ENCODE peak calls at places on chromosome 22, in five cellular contexts. C is sigmoid colon, B is adrenal gland, O is tibial nerve, P is uterus. H is an unnamed sample.

GRCh38 chr22:45994516-45995404 is 17.8 kb upstream of the WNT7B start:
- DNase-seq in C (peak), B (peak), O (peak), P (peak), H (no peak)

GRCh38 chr22:29143848-29144785 is 61.6 kb upstream of the EMID1 start:
- DNase-seq in C (peak), B (peak), O (no peak), P (peak), H (no peak)

GRCh38 chr22:22463855-22464540 is 44.5 kb downstream of the ZNF280B start:
- DNase-seq in C (no peak), B (peak), O (peak), P (no peak), H (peak)

GRCh38 chr22:29259253-29259899 is 8.4 kb downstream of the RHBDD3 start:
- DNase-seq in C (no peak), B (no peak), O (no peak), P (no peak), H (no peak)

GRCh38 chr22:45966320-45966891 is 10.6 kb downstream of the WNT7B start:
- DNase-seq in C (no peak), B (no peak), O (no peak), P (no peak), H (no peak)

GRCh38 chr22:28792491-28793383 is 7.6 kb downstream of the XBP1 start:
- DNase-seq in C (no peak), B (no peak), O (no peak), P (no peak), H (no peak)

GRCh38 chr22:41544671-41545476 is 604 bp upstream of the POLR3H start:
- DNase-seq in C (no peak), B (no peak), O (no peak), P (no peak), H (no peak)

GRCh38 chr22:17931400-17931825 is 92.9 kb downstream of the MICAL3 start:
- DNase-seq in C (no peak), B (no peak), O (no peak), P (no peak), H (no peak)

GRCh38 chr22:45548991-45549736 is 46.5 kb downstream of the FBLN1 start:
- DNase-seq in C (peak), B (no peak), O (no peak), P (peak), H (peak)

GRCh38 chr22:46053563-46054090 is 76.7 kb upstream of the WNT7B start:
- DNase-seq in C (peak), B (peak), O (peak), P (peak), H (no peak)

GRCh38 chr22:37819100-37819433 is 4.1 kb upstream of the GALR3 start:
- DNase-seq in C (no peak), B (no peak), O (no peak), P (no peak), H (no peak)

GRCh38 chr22:24059793-24060192 is 48.7 kb downstream of the CABIN1 start:
- DNase-seq in C (no peak), B (no peak), O (no peak), P (no peak), H (no peak)
- H3K4me3 ChIP-seq in C (no peak), B (no peak), O (no peak), P (no peak), H (no peak)

DNA sequence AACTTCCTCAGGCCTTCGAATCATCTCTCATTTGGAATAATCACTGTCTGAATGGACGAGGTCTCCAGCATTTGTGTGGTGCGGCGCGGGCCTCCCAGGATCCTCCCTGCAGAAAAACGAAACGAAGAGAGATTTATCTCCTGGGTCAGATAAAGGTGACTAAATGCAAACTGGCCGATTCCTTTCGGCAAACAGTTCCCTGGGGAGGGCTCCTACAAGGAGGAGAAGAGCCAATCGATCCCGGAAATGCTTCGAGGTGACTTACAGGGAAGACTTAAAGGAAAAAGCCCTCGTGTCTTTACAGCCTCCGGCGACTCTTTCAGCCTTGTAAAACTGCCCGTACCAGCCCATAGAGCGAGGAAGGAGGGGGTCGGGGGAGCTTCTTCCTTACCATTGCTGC is 126.5 kb downstream of the MIAT start:
- DNase-seq in C (no peak), B (no peak), O (no peak), P (no peak), H (no peak)
- H3K27ac ChIP-seq in C (no peak), B (no peak), O (no peak), P (no peak), H (no peak)

GRCh38 chr22:20430641-20431519 is 6.7 kb downstream of the SCARF2 start:
- DNase-seq in C (peak), B (peak), O (no peak), P (no peak), H (no peak)
- H3K4me3 ChIP-seq in C (peak), B (no peak), O (no peak), P (no peak), H (no peak)

DNA sequence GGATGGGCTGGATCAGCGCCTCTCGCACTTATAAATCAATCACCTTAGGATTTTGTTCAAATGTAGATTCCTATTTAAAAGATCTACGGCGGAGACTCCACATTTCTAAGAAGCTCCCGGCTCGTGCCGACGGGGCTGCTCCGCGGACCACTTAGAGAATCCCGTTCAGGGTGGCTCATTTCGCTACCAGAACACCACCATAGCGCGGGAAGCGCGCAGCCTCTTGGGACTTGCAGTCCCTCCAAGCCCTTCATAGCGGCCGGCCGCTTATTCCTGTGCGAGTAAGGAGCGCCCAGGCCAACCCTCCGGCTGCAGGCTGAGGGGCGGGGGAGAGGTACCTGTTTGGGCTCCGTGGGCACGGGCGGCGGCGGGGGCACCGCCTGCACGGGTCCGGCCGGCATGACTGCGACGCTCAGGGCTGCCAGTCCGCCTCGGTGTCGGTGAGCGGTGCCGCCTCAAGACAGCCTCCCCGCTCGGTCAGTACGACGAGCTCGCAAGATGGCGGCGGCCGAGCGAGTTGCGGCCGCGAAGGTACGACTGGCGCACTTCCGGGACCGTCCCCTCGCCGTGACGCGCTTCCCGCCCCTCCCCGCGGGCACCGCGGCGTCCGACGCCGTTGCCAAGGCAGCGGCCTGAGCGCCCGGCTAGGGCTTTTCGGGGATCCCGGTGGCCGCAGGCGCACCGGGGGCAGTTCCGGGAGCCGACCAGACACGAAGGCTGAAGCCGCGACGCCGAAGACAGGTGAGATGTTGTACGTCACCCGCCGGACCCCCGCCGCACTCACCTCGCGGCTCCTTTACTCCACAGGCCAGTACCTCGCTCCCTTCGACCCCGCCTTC is at the start of the genes CCDC157 and SF3A1:
- DNase-seq in C (peak), B (peak), O (peak), P (peak), H (peak)
- H3K27ac ChIP-seq in C (peak), B (peak), O (peak), P (peak), H (peak)

GRCh38 chr22:23565942-23566715 is 14.0 kb downstream of the IGLL1 start:
- DNase-seq in C (peak), B (no peak), O (no peak), P (no peak), H (no peak)
- H3K4me3 ChIP-seq in C (peak), B (no peak), O (peak), P (peak), H (peak)

GRCh38 chr22:34587357-34588356 is 478.3 kb upstream of the ISX start:
- DNase-seq in C (no peak), B (no peak), O (no peak), P (no peak), H (no peak)
- H3K27ac ChIP-seq in C (no peak), B (no peak), O (no peak), P (no peak), H (no peak)

DNA sequence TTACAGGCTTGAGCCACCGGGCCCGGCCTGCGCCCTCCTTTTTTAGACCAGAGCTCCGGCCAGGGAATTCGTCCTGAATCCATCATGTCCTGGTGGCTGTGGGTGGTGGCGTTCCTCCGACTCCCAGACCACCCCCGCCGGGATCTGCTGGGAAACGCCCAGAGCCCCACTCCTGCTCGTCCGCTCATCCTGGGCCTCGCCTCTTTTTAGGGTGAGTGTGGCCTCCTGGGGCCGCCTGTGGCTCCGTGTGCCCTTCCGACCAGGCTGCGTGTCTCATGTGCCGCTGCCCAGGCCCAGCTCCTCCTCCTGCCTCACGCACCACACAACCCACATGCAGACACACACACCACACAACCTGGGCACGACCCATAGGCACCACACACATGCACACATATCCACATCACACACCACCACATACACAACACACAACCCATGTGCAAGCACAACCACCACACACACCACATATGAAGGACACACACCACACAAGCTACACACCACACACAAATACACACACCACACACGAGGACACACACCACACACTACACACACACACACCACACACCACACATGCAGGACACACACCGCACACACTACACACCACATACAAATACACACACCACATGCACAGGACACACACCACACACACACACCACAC is 946.2 kb downstream of the BRD1 start:
- DNase-seq in C (peak), B (no peak), O (no peak), P (no peak), H (no peak)
- H3K4me3 ChIP-seq in C (no peak), B (no peak), O (no peak), P (no peak), H (no peak)

GRCh38 chr22:42716649-42717127 is 4.0 kb downstream of the A4GALT start:
- DNase-seq in C (no peak), B (no peak), O (no peak), P (no peak), H (no peak)
- H3K27ac ChIP-seq in C (peak), B (no peak), O (peak), P (peak), H (no peak)

GRCh38 chr22:38828191-38828590 is 15.6 kb downstream of the NPTXR start:
- DNase-seq in C (no peak), B (no peak), O (no peak), P (no peak), H (no peak)

GRCh38 chr22:38826801-38827200 is 17.0 kb downstream of the NPTXR start:
- DNase-seq in C (no peak), B (no peak), O (no peak), P (no peak), H (no peak)

GRCh38 chr22:38826386-38826785 is 17.4 kb downstream of the NPTXR start:
- DNase-seq in C (no peak), B (no peak), O (no peak), P (no peak), H (no peak)

GRCh38 chr22:38828616-38829205 is 15.1 kb downstream of the NPTXR start:
- DNase-seq in C (no peak), B (no peak), O (no peak), P (no peak), H (no peak)

DNA sequence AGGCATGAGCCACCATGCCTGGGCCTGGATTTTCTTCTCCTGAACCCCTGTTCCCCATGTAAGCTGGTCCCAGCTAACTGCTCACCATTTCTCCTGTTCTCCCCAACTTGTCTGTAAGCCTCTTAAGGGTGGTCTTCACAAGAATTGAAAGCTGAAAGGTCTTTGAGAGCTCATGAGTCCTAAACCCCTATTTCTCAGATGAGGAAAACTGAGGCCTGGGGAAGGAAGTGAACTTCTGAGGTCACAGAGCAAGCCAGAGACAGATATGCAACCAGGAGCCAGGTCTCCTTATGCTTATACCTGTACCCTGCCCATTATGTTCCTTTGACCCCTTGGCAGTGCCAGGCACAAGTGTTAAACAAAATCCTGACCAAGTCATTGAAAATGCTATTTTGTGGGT is 16.3 kb downstream of the NPTXR start:
- DNase-seq in C (no peak), B (no peak), O (no peak), P (no peak), H (no peak)
- H3K4me3 ChIP-seq in C (no peak), B (no peak), O (no peak), P (no peak), H (no peak)

DNA sequence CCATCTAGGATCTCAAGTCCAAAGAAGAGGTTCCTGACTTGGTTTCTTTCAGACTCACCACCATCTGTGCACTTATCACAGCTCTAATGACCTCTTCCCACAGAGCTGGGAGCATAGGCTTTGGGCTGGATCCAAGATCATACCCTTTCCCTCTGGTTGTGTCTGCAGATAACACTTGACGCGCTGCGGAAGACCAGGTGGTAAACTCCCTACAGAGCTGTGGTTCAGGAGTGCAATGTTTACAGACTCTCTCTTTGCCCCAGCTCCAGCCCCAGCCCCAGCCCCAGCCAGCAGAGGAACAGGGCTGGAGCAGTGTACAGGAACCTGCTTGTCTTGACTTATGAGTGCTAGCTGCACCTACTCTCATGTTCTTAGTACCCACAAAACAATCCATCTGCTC is 274.4 kb upstream of the SYN3 start:
- DNase-seq in C (no peak), B (no peak), O (no peak), P (no peak), H (no peak)
- H3K27ac ChIP-seq in C (no peak), B (no peak), O (no peak), P (no peak), H (no peak)

H was measured in AG04450.